ENCODE peak calls at places on chromosomes 3 and 15, in eight cellular contexts. F, I, R, L, B, J, E and T are unnamed samples.
A peak's percentile ranks its signal among the peaks of the same experiment; 100 is the strongest.

GRCh38 chr3:116057403-116058006 is 387.8 kb downstream of the LSAMP start:
- DNase-seq in F (no peak), I (no peak), R (no peak), L (no peak), B (no peak), J (no peak), E (no peak), T (no peak)

GRCh38 chr3:136070334-136070733 is 104.8 kb downstream of the PPP2R3A start:
- DNase-seq in F (no peak), I (no peak), R (no peak), L (peak; percentile 93), B (no peak), J (peak; percentile 30), E (no peak), T (no peak)

GRCh38 chr3:99960941-99961340 is 143.3 kb downstream of the CMSS1 start:
- DNase-seq in F (no peak), I (no peak), R (no peak), L (peak; percentile 24), B (no peak), J (no peak), E (no peak), T (no peak)

GRCh38 chr3:150738688-150739087 is 24.3 kb downstream of the SIAH2 start:
- DNase-seq in F (no peak), I (no peak), R (no peak), L (no peak), B (no peak), J (no peak), E (no peak), T (no peak)

GRCh38 chr15:37425541-37425940 is 325.2 kb upstream of the MEIS2 start:
- DNase-seq in F (no peak), I (no peak), R (no peak), L (peak; percentile 39), B (no peak), J (no peak), E (no peak), T (no peak)

GRCh38 chr15:60859996-60860494 is 369.1 kb downstream of the RORA start:
- DNase-seq in F (no peak), I (no peak), R (no peak), L (peak; percentile 91), B (no peak), J (no peak), E (no peak), T (no peak)

GRCh38 chr3:71444028-71444860 is 139.3 kb downstream of the FOXP1 start:
- DNase-seq in F (peak; percentile 49), I (no peak), R (no peak), L (peak; percentile 72), B (peak; percentile 94), J (no peak), E (peak; percentile 65), T (no peak)

GRCh38 chr15:96046620-96047240 is 283.8 kb upstream of the NR2F2 start:
- DNase-seq in F (no peak), I (peak; percentile 59), R (no peak), L (peak; percentile 77), B (no peak), J (no peak), E (no peak), T (no peak)

GRCh38 chr15:96355561-96356129 is 25.1 kb downstream of the NR2F2 start:
- DNase-seq in F (no peak), I (no peak), R (no peak), L (no peak), B (no peak), J (no peak), E (no peak), T (peak; percentile 67)

DNA sequence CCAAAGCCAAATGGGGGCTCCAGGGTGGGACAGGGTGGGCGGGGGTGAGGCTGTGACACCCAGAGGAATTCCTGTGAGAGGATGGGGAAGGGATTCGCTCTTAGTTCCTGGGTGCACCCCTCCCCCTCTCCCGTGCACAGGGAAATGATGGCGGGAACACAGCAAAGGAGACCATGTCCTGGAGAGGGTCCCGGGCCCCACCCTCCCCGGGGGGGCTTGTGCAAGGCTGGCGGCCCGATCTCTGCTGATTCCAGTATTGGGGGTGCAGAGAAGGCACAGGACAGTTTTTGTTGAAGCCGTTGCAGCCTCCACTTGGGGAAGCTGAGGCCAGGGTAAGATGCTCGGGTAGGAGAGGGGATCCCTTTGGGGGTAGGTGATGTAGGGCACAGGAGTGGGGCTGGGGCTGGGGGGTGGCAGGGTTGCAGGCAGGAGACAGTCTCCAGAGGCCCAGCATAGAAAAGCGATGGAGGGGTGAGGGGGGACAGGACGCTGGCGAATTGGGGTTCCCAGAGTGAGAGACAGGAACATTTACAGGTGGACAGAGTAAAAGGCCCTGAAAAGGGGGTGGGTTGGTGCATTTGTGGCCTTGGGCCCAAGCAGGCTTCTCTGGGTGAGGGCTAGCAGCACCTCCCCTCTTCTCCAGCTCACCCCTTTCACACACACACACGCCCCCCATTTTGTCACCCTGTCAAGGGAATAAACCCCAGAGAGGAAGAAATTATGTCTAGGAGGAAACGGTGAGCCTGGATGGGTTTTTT is 38.5 kb downstream of the HMCES start:
- DNase-seq in F (no peak), I (no peak), R (no peak), L (no peak), B (no peak), J (no peak), E (no peak), T (no peak)
- H3K27ac ChIP-seq in F (peak overlapping the region; percentile 71), I (no peak overlapping the region), R (peak overlapping the region; percentile 96), L (peak overlapping the region; percentile 84), B (peak overlapping the region; percentile 73), J (peak overlapping the region; percentile 70), E (no peak overlapping the region), T (no peak overlapping the region)

GRCh38 chr15:25062551-25063430 is 108.0 kb downstream of the SNRPN start:
- DNase-seq in F (peak; percentile 27), I (peak; percentile 28), R (no peak), L (no peak), B (no peak), J (no peak), E (no peak), T (peak; percentile 9)
- H3K9me3 ChIP-seq in F (no peaks in the 10 kb centered on the region), I (peaks cover 100% of the 10 kb centered on the region), R (peaks cover 100% of the 10 kb centered on the region), L (no peaks in the 10 kb centered on the region), B (no peaks in the 10 kb centered on the region), J (peaks cover 64% of the 10 kb centered on the region), E (peaks cover 100% of the 10 kb centered on the region), T (peaks cover 95% of the 10 kb centered on the region)

GRCh38 chr3:13272831-13273603 is 147.1 kb downstream of the NUP210 start:
- DNase-seq in F (no peak), I (no peak), R (no peak), L (no peak), B (no peak), J (no peak), E (no peak), T (peak; percentile 9)
- H3K27ac ChIP-seq in F (no peak overlapping the region), I (no peak overlapping the region), R (no peak overlapping the region), L (no peak overlapping the region), B (no peak overlapping the region), J (no peak overlapping the region), E (no peak overlapping the region), T (no peak overlapping the region)

GRCh38 chr3:19596408-19596807 is 337.6 kb downstream of the EFHB start:
- DNase-seq in F (no peak), I (no peak), R (no peak), L (no peak), B (no peak), J (no peak), E (no peak), T (no peak)

GRCh38 chr3:19595884-19596283 is 338.1 kb downstream of the EFHB start:
- DNase-seq in F (no peak), I (no peak), R (no peak), L (no peak), B (no peak), J (no peak), E (no peak), T (no peak)

DNA sequence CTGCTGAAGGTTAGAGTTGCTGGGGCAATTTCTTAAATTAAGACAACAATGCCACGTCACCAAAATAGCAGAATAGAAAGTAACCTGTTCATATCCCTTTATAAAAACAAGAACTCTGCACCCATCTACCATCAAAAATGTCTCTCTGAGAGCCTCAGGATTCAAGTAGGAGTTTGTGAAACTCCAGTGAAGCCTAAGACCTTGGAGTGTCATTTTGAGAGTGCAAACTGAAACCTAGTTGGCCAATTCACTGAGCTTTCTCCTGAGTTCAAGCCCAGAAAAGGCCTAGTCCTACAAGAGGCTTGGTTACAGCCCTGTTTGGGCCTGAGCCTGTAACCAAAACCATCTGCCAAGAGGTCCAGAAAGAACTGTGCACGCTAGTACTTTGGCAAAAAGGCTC is 335.1 kb downstream of the EFHB start:
- DNase-seq in F (no peak), I (no peak), R (no peak), L (no peak), B (no peak), J (no peak), E (no peak), T (no peak)
- H3K9me3 ChIP-seq in F (no peaks in the 10 kb centered on the region), I (peaks cover 6% of the 10 kb centered on the region), R (peaks cover 25% of the 10 kb centered on the region), L (no peaks in the 10 kb centered on the region), B (peaks cover 5% of the 10 kb centered on the region), J (no peaks in the 10 kb centered on the region), E (no peaks in the 10 kb centered on the region), T (no peaks in the 10 kb centered on the region)